ENCODE peak calls at places on chromosomes 16 and 17, in eight cellular contexts. One of them, this sample, is unnamed.
A peak's percentile ranks its signal among the peaks of the same experiment; 100 is the strongest.

GRCh38 chr17:33302394-33302793 is 9.3 kb upstream of the ASIC2 start:
- DNase-seq in GM12892: no peak
- DNase-seq in prostate gland: peak; percentile 76
- DNase-seq in testis: no peak
- DNase-seq in ovary: no peak
- DNase-seq in A549: no peak
- DNase-seq in adrenal gland: no peak
- DNase-seq in uterus: no peak
- DNase-seq in this sample: no peak

GRCh38 chr17:10034719-10035475 is 129.8 kb upstream of the RCVRN start:
- DNase-seq in GM12892: no peak
- DNase-seq in prostate gland: no peak
- DNase-seq in testis: peak; percentile 63
- DNase-seq in ovary: no peak
- DNase-seq in A549: no peak
- DNase-seq in adrenal gland: no peak
- DNase-seq in uterus: no peak
- DNase-seq in this sample: no peak

GRCh38 chr17:32240745-32241144 is 24.9 kb upstream of the RHBDL3 start:
- DNase-seq in GM12892: no peak
- DNase-seq in prostate gland: no peak
- DNase-seq in testis: peak; percentile 40
- DNase-seq in ovary: no peak
- DNase-seq in A549: no peak
- DNase-seq in adrenal gland: peak; percentile 72
- DNase-seq in uterus: no peak
- DNase-seq in this sample: no peak

GRCh38 chr17:60135951-60136666 is 13.7 kb upstream of the CA4 start:
- DNase-seq in GM12892: no peak
- DNase-seq in prostate gland: no peak
- DNase-seq in testis: no peak
- DNase-seq in ovary: no peak
- DNase-seq in A549: no peak
- DNase-seq in adrenal gland: no peak
- DNase-seq in uterus: no peak
- DNase-seq in this sample: no peak

GRCh38 chr16:81385031-81385756 is 59.4 kb upstream of the CMIP start:
- DNase-seq in GM12892: no peak
- DNase-seq in prostate gland: no peak
- DNase-seq in testis: no peak
- DNase-seq in ovary: no peak
- DNase-seq in A549: no peak
- DNase-seq in adrenal gland: no peak
- DNase-seq in uterus: no peak
- DNase-seq in this sample: no peak

GRCh38 chr17:10013360-10014112 is 108.5 kb upstream of the RCVRN start:
- DNase-seq in GM12892: peak; percentile 39
- DNase-seq in prostate gland: no peak
- DNase-seq in testis: no peak
- DNase-seq in ovary: no peak
- DNase-seq in A549: no peak
- DNase-seq in adrenal gland: peak; percentile 15
- DNase-seq in uterus: no peak
- DNase-seq in this sample: no peak

GRCh38 chr16:19382084-19382801 is 35.4 kb upstream of the TMC5 start:
- DNase-seq in GM12892: no peak
- DNase-seq in prostate gland: peak; percentile 17
- DNase-seq in testis: no peak
- DNase-seq in ovary: no peak
- DNase-seq in A549: no peak
- DNase-seq in adrenal gland: no peak
- DNase-seq in uterus: no peak
- DNase-seq in this sample: no peak

GRCh38 chr16:57898961-57899360 is 72.0 kb downstream of the CNGB1 start:
- DNase-seq in GM12892: no peak
- DNase-seq in prostate gland: no peak
- DNase-seq in testis: no peak
- DNase-seq in ovary: no peak
- DNase-seq in A549: no peak
- DNase-seq in adrenal gland: no peak
- DNase-seq in uterus: no peak
- DNase-seq in this sample: no peak

GRCh38 chr17:14317383-14317782 is 16.5 kb downstream of the HS3ST3B1 start:
- DNase-seq in GM12892: no peak
- DNase-seq in prostate gland: no peak
- DNase-seq in testis: no peak
- DNase-seq in ovary: no peak
- DNase-seq in A549: no peak
- DNase-seq in adrenal gland: no peak
- DNase-seq in uterus: no peak
- DNase-seq in this sample: no peak

GRCh38 chr17:10798910-10799309 is 5.0 kb downstream of the TMEM238L start:
- DNase-seq in GM12892: no peak
- DNase-seq in prostate gland: no peak
- DNase-seq in testis: no peak
- DNase-seq in ovary: no peak
- DNase-seq in A549: no peak
- DNase-seq in adrenal gland: no peak
- DNase-seq in uterus: no peak
- DNase-seq in this sample: no peak

GRCh38 chr16:82845076-82845475 is 218.3 kb downstream of the CDH13 start:
- DNase-seq in GM12892: no peak
- DNase-seq in prostate gland: no peak
- DNase-seq in testis: no peak
- DNase-seq in ovary: no peak
- DNase-seq in A549: no peak
- DNase-seq in adrenal gland: no peak
- DNase-seq in uterus: no peak
- DNase-seq in this sample: no peak

GRCh38 chr17:57391076-57391825 is 134.9 kb downstream of the MSI2 start:
- DNase-seq in GM12892: no peak
- DNase-seq in prostate gland: no peak
- DNase-seq in testis: no peak
- DNase-seq in ovary: no peak
- DNase-seq in A549: no peak
- DNase-seq in adrenal gland: no peak
- DNase-seq in uterus: no peak
- DNase-seq in this sample: no peak

GRCh38 chr17:55572599-55572998 is 61.3 kb upstream of the SMIM36 start:
- DNase-seq in GM12892: no peak
- DNase-seq in prostate gland: no peak
- DNase-seq in testis: no peak
- DNase-seq in ovary: no peak
- DNase-seq in A549: no peak
- DNase-seq in adrenal gland: no peak
- DNase-seq in uterus: no peak
- DNase-seq in this sample: no peak

GRCh38 chr16:17277981-17278381 is 192.8 kb downstream of the XYLT1 start:
- DNase-seq in GM12892: no peak
- DNase-seq in prostate gland: peak; percentile 53
- DNase-seq in testis: peak; percentile 51
- DNase-seq in ovary: peak; percentile 60
- DNase-seq in A549: peak; percentile 22
- DNase-seq in adrenal gland: peak; percentile 64
- DNase-seq in uterus: peak; percentile 27
- DNase-seq in this sample: no peak

GRCh38 chr17:50204431-50204830 is 3.0 kb upstream of the COL1A1 start:
- DNase-seq in GM12892: no peak
- DNase-seq in prostate gland: no peak
- DNase-seq in testis: no peak
- DNase-seq in ovary: peak; percentile 33
- DNase-seq in A549: no peak
- DNase-seq in adrenal gland: no peak
- DNase-seq in uterus: peak; percentile 26
- DNase-seq in this sample: no peak

GRCh38 chr16:87465306-87465705 is 27.5 kb downstream of the ZCCHC14 start:
- DNase-seq in GM12892: no peak
- DNase-seq in prostate gland: peak; percentile 69
- DNase-seq in testis: peak; percentile 76
- DNase-seq in ovary: peak; percentile 73
- DNase-seq in A549: no peak
- DNase-seq in adrenal gland: peak; percentile 97
- DNase-seq in uterus: peak; percentile 73
- DNase-seq in this sample: peak; percentile 21

GRCh38 chr17:79981661-79982101 is 54.0 kb downstream of the TBC1D16 start:
- DNase-seq in GM12892: no peak
- DNase-seq in prostate gland: no peak
- DNase-seq in testis: no peak
- DNase-seq in ovary: no peak
- DNase-seq in A549: no peak
- DNase-seq in adrenal gland: no peak
- DNase-seq in uterus: peak; percentile 10
- DNase-seq in this sample: no peak

GRCh38 chr16:15635926-15636325 is 7.0 kb downstream of the MARF1 start:
- DNase-seq in GM12892: no peak
- DNase-seq in prostate gland: no peak
- DNase-seq in testis: no peak
- DNase-seq in ovary: no peak
- DNase-seq in A549: no peak
- DNase-seq in adrenal gland: no peak
- DNase-seq in uterus: no peak
- DNase-seq in this sample: no peak

GRCh38 chr16:19182487-19182886 is 14.4 kb downstream of the SYT17 start:
- DNase-seq in GM12892: no peak
- DNase-seq in prostate gland: no peak
- DNase-seq in testis: no peak
- DNase-seq in ovary: no peak
- DNase-seq in A549: no peak
- DNase-seq in adrenal gland: no peak
- DNase-seq in uterus: no peak
- DNase-seq in this sample: no peak

GRCh38 chr16:85735225-85735722 is 15.6 kb downstream of the C16orf74 start:
- DNase-seq in GM12892: peak; percentile 68
- DNase-seq in prostate gland: no peak
- DNase-seq in testis: no peak
- DNase-seq in ovary: no peak
- DNase-seq in A549: no peak
- DNase-seq in adrenal gland: no peak
- DNase-seq in uterus: no peak
- DNase-seq in this sample: no peak

GRCh38 chr17:16453493-16453851 is 38.1 kb downstream of the TRPV2 start:
- DNase-seq in GM12892: no peak
- DNase-seq in prostate gland: no peak
- DNase-seq in testis: no peak
- DNase-seq in ovary: no peak
- DNase-seq in A549: no peak
- DNase-seq in adrenal gland: no peak
- DNase-seq in uterus: no peak
- DNase-seq in this sample: no peak

GRCh38 chr17:45313927-45314760 is 2.7 kb downstream of the MAP3K14 start:
- DNase-seq in GM12892: no peak
- DNase-seq in prostate gland: no peak
- DNase-seq in testis: no peak
- DNase-seq in ovary: no peak
- DNase-seq in A549: no peak
- DNase-seq in adrenal gland: no peak
- DNase-seq in uterus: no peak
- DNase-seq in this sample: no peak
- TF ChIP-seq POLR2A in GM12892: peak; percentile 23
- TF ChIP-seq POLR2A in prostate gland: no peak
- TF ChIP-seq POLR2A in testis: no peak
- TF ChIP-seq POLR2A in ovary: no peak
- TF ChIP-seq POLR2A in A549: no peak
- TF ChIP-seq POLR2A in adrenal gland: no peak
- TF ChIP-seq POLR2A in uterus: no peak
- TF ChIP-seq POLR2A in this sample: no peak

DNA sequence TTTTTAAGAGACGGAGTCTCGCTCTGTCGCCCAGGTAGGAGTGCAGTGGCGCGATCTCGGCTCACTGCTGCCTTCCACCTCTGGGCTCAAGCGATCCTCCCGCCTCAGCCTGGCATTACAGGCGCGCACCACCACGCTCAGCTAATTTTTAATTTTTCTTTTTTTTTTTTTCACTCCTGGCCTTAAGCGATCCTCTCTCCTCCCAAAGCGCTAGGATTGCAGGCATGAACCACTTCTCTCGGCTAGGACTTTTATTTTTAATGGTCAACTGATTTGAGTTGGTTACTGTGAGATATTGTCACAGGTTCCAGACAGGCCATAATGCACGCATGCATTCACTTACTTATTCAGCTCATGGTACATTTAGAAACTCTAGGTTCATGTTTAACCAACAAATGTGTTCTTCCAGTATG is 888 bp downstream of the PIGW start:
- DNase-seq in GM12892: no peak
- DNase-seq in prostate gland: no peak
- DNase-seq in testis: no peak
- DNase-seq in ovary: no peak
- DNase-seq in A549: no peak
- DNase-seq in adrenal gland: no peak
- DNase-seq in uterus: no peak
- DNase-seq in this sample: no peak
- TF ChIP-seq POLR2A in GM12892: no peak
- TF ChIP-seq POLR2A in prostate gland: no peak
- TF ChIP-seq POLR2A in testis: no peak
- TF ChIP-seq POLR2A in ovary: no peak
- TF ChIP-seq POLR2A in A549: no peak
- TF ChIP-seq POLR2A in adrenal gland: no peak
- TF ChIP-seq POLR2A in uterus: no peak
- TF ChIP-seq POLR2A in this sample: no peak

DNA sequence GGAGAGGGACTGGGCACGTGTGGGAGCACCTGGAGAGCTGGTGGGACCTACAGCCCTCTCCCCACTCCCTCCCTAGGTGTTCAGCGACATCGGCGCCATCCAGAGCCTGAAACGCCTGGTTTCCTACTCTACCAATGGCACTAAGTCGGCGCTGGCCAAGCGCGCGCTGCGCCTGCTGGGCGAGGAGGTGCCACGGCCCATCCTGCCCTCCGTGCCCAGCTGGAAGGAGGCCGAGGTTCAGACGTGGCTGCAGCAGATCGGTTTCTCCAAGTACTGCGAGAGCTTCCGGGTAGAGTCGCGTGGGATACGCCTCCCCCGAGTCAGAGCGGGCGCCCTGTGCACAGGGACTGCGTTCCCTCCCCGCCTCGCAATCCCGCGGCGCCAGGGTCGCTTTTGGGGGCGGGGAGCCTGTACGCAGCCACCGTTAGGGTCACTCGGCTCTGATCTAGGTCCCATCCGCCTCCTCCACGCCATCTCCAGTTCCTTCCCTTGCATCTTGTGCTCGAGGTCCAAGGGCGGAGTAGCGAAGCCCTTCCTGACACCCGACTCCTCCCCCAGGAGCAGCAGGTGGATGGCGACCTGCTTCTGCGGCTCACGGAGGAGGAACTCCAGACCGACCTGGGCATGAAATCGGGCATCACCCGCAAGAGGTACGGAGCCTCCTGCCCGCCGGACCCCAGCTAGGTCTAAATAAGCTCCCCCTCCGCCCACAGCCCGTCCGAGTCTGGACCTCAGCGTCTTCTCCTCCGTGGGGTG is 13.0 kb downstream of the SARM1 start:
- DNase-seq in GM12892: peak; percentile 48
- DNase-seq in prostate gland: peak; percentile 71
- DNase-seq in testis: peak; percentile 51
- DNase-seq in ovary: no peak
- DNase-seq in A549: no peak
- DNase-seq in adrenal gland: peak; percentile 42
- DNase-seq in uterus: no peak
- DNase-seq in this sample: no peak
- TF ChIP-seq POLR2A in GM12892: peak; percentile 56
- TF ChIP-seq POLR2A in prostate gland: peak; percentile 63
- TF ChIP-seq POLR2A in testis: no peak
- TF ChIP-seq POLR2A in ovary: no peak
- TF ChIP-seq POLR2A in A549: no peak
- TF ChIP-seq POLR2A in adrenal gland: no peak
- TF ChIP-seq POLR2A in uterus: peak; percentile 40
- TF ChIP-seq POLR2A in this sample: no peak

GRCh38 chr16:69761983-69762842 is at the start of gene WWP2:
- DNase-seq in GM12892: peak; percentile 77
- DNase-seq in prostate gland: peak; percentile 67
- DNase-seq in testis: peak; percentile 75
- DNase-seq in ovary: peak; percentile 86
- DNase-seq in A549: peak; percentile 82
- DNase-seq in adrenal gland: peak; percentile 76
- DNase-seq in uterus: peak; percentile 73
- DNase-seq in this sample: no peak
- TF ChIP-seq POLR2A in GM12892: peak; percentile 79
- TF ChIP-seq POLR2A in prostate gland: peak; percentile 30
- TF ChIP-seq POLR2A in testis: no peak
- TF ChIP-seq POLR2A in ovary: peak; percentile 62
- TF ChIP-seq POLR2A in A549: peak; percentile 71
- TF ChIP-seq POLR2A in adrenal gland: no peak
- TF ChIP-seq POLR2A in uterus: peak; percentile 47
- TF ChIP-seq POLR2A in this sample: peak; percentile 34